ENCODE peak calls at places on chromosome 4, in four cellular contexts. P is neural progenitor cell, A is DND-41, C is endothelial cell of umbilical vein. L is an unnamed sample. For H4K20me1, the result is how much of the 10 kb centered on the place peaks cover.

GRCh38 chr4:7226993-7227392 is 34.7 kb downstream of the SORCS2 start:
- DNase-seq in A (no peak), C (no peak), P (no peak), L (no peak)

GRCh38 chr4:81724925-81725329 is 253.2 kb upstream of the RASGEF1B start:
- DNase-seq in A (peak), C (no peak), P (peak), L (no peak)

GRCh38 chr4:108129226-108129625 is 39.5 kb downstream of the LEF1 start:
- DNase-seq in C (no peak), P (no peak), A (no peak), L (no peak)

GRCh38 chr4:168857546-168858314 is 152.3 kb downstream of the CBR4 start:
- DNase-seq in C (peak), A (no peak), P (no peak), L (no peak)

GRCh38 chr4:8908206-8908893 is 36.7 kb upstream of the HMX1 start:
- DNase-seq in P (no peak), A (no peak), C (no peak), L (no peak)

GRCh38 chr4:104967034-104967401 is 179.7 kb upstream of the TET2 start:
- DNase-seq in C (no peak), P (no peak), A (no peak), L (peak)

GRCh38 chr4:111943796-111944203 is 201.5 kb upstream of the FAM241A start:
- DNase-seq in C (peak), P (peak), A (no peak), L (peak)

GRCh38 chr4:180809439-180809838 is 1433.8 kb upstream of the TENM3 start:
- DNase-seq in P (no peak), C (no peak), A (no peak), L (no peak)

GRCh38 chr4:106104276-106104675 is 209.0 kb downstream of the NPNT start:
- DNase-seq in A (no peak), P (no peak), C (no peak), L (no peak)

GRCh38 chr4:122832732-122833131 is 6.1 kb downstream of the FGF2 start:
- DNase-seq in P (no peak), A (no peak), C (no peak), L (no peak)

GRCh38 chr4:20809796-20810195 is 109.5 kb downstream of the PACRGL start:
- DNase-seq in A (no peak), P (no peak), C (no peak), L (peak)

GRCh38 chr4:20816287-20816686 is 116.0 kb downstream of the PACRGL start:
- DNase-seq in A (no peak), P (no peak), C (no peak), L (no peak)

GRCh38 chr4:20813698-20814097 is 113.4 kb downstream of the PACRGL start:
- DNase-seq in C (no peak), A (no peak), P (no peak), L (no peak)
- TF ChIP-seq EZH2 in C (no peak), A (no peak), P (no peak), L (no peak)

DNA sequence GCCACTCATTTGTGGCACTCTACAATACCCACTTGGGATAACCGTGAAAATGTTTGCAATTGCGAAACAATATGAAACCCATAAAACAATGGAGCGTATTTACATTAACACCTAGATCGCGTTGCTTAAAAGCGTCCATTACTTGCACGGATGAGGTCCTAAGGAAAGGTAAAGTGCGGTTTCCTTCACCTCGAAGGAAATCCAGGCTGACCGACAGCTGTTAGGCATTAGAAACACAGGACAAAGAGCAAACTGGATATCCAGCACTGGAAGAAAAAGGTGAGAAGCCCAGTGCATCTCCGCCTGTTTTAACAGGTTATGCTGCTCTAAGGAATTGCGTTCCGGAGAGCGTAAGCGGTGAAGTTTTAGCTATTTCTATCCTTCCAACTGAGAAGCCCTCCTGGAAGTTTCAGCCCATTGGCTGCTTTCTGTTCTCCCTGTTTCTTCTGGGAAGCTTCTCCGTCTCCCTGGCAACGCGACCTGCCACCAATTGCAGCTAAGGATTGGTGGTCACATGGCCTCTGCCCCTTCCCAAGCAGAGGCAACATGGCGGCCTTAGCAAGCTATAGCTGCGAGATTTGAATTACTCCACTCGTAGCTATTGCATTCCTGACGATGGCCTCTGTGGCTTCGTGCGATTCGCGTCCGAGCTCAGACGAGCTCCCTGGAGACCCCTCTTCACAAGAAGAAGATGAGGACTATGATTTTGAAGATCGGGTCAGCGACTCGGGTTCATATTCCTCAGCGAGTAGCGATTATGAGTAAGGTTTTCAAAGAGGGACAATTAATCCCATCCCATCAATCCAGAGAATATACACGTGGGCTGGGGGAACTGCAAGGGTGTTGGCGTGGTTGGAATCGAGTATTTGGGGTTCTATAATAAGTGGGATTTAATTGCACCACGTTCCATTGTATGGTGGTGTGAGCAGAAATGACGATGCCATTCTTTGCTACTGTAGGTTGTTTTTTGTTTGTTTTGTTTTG is at the start of gene INTU:
- DNase-seq in P (peak), A (no peak), C (peak), L (peak)
- H3K4me3 ChIP-seq in P (peak), A (no peak), C (peak), L (peak)

GRCh38 chr4:87031946-87032345 is 97.1 kb downstream of the AFF1 start:
- DNase-seq in P (peak), A (no peak), C (peak), L (no peak)

GRCh38 chr4:87034527-87034926 is 99.7 kb downstream of the AFF1 start:
- DNase-seq in C (no peak), A (no peak), P (no peak), L (no peak)

GRCh38 chr4:87030606-87031441 is 96.0 kb downstream of the AFF1 start:
- DNase-seq in A (no peak), C (peak), P (peak), L (no peak)

GRCh38 chr4:87033902-87034301 is 99.1 kb downstream of the AFF1 start:
- DNase-seq in C (peak), A (no peak), P (peak), L (no peak)

DNA sequence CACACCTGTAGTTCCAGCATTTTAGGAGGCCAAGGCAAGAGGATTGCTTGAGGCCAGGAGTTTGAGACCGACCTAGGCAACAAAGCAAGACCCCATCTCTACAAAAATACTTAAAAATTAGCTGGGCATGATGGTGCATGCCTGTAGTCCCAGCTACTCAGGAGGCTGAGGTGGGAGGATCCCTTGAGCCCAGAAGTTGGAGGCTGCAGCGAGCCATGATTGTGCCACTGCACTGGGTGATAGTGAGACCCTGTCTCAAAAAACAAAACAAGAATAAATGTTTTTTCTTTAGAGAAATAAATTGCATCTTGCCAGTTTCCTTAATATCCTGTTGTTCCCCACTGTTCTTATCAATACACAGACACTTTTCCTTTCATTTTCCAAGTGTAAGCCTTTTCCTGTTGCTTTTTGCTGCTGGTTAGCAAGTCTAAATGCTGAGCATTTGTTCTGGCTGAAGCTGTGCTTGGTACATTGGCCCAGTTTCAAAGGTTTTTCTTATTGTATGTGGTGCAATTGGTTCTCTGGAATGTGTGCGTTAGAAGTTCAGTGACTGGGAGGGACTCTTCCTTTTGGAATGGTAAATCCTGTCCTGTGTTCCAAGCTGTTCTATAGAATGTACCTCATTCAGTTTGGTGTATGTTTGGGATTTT is 98.2 kb downstream of the AFF1 start:
- DNase-seq in P (peak), C (peak), A (no peak), L (no peak)
- H4K20me1 ChIP-seq in P (half or more), C (under half), A (half or more), L (under half)

GRCh38 chr4:55635760-55636621 is at the start of gene NMU:
- DNase-seq in C (peak), A (no peak), P (peak), L (peak)
- TF ChIP-seq EZH2 in C (no peak), A (no peak), P (peak), L (no peak)

GRCh38 chr4:148060264-148061138 is 328.6 kb downstream of the ARHGAP10 start:
- DNase-seq in A (no peak), C (no peak), P (no peak), L (no peak)
- H3K4me3 ChIP-seq in A (no peak), C (no peak), P (no peak), L (no peak)

GRCh38 chr4:86939123-86939522 is 4.3 kb downstream of the AFF1 start:
- DNase-seq in P (no peak), A (peak), C (peak), L (no peak)

GRCh38 chr4:86942185-86942666 is 7.4 kb downstream of the AFF1 start:
- DNase-seq in C (peak), A (no peak), P (no peak), L (peak)

GRCh38 chr4:86939737-86940141 is 4.9 kb downstream of the AFF1 start:
- DNase-seq in C (peak), A (no peak), P (no peak), L (no peak)

GRCh38 chr4:86940176-86940575 is 5.4 kb downstream of the AFF1 start:
- DNase-seq in P (no peak), A (no peak), C (peak), L (no peak)

DNA sequence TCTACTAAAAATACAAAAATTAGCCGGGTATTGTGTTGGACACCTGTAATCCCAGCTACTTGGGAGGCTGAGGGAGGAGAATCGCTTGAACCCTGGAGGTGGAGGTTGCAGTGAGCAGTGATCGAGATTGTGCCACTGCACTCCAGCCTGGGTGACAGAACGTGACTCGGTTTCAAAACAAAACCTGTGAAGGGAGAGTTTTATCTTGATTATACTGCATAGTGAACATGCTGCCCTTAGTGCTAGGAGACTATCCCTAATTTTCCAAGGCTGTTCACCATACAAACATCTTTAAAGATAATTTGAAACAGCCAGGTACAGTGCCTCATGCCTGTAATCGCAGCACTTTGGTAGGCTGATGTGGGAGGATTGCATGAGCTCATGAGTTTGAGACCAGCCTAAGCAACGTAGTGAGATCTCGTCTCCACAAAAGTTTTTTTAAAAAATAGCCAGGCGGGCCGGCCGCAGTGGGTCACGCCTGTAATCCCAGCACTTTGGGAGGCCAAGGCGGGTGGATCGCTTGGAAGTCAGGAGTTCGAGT is 6.2 kb downstream of the AFF1 start:
- DNase-seq in C (no peak), P (no peak), A (no peak), L (no peak)
- H4K20me1 ChIP-seq in C (under half), P (under half), A (under half), L (under half)

DNA sequence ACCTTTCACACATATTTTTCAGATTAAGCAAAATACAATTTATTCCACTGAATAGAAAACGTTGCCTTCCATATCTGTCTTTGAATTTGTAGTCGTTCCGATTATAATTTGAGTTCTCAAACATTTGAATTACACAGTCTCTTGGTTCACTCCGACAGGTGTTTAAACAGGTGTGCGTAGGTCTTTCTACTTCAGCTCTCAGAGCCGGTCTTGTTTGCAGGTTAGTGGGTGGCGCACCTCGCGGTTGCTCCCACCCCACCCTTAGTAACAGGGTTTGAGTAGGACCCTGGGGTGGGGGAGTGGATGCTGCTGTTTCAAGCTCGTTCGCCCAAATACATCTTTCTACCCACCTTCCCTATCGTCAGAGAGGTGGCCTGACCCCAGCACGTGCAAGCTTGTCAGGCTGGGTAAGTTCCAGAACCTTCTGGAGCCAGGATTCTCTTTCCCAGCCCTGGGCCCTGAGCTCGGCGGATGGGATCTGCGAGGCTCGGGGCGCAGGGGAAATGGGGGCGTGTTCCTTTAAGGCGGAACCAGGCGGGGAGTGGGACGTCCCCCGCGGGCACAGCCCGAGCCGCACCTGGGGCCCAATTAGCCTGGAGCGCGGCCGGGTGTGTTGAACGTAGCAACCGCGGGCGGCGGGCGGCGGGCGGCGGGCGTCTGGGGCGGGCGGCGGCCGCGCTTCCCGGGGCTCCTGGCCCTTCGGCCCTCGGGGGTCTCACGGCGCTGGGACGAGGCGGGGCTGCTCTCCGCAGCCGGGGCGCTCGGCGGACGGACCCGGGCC is at the start of gene FAM149A:
- DNase-seq in C (no peak), P (peak), A (no peak), L (peak)
- TF ChIP-seq EZH2 in C (peak), P (no peak), A (no peak), L (no peak)

DNA sequence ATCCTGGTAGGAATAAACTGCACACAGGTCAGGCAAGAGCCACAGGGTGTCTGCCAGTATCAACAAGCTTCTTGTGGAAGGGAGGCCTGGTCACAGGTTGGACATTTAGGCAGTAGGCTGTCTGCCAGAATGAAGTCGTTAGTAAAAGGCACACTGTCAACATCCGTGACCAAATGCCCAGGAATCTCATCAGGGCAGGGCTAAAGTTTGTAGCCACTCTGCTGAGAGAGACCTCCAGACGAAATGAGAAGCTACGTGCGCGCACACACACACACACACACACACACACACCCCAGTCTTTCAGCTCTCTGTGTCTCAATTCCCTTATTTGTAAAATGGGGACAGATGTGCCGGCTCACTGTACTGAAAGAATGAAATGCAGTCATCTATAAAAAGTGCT is 408.7 kb upstream of the ZFP42 start:
- DNase-seq in A (no peak), P (no peak), C (no peak), L (no peak)
- H3K4me3 ChIP-seq in A (no peak), P (no peak), C (no peak), L (no peak)

L was measured in PC-9.